ENCODE peak calls at places on chromosomes 7 and 10, in nine cellular contexts. One of them, this sample, is unnamed.
A peak's percentile ranks its signal among the peaks of the same experiment; 100 is the strongest.

GRCh38 chr7:91062713-91063112 is 201.5 kb upstream of the FZD1 start:
- DNase-seq in AG09309: no peak
- DNase-seq in colonic mucosa: no peak
- DNase-seq in spleen: no peak
- DNase-seq in brain microvascular endothelial cell: no peak
- DNase-seq in sigmoid colon: no peak
- DNase-seq in Peyer's patch: no peak
- DNase-seq in uterus: no peak
- DNase-seq in K562: no peak
- DNase-seq in this sample: no peak

GRCh38 chr7:26850193-26850651 is 14.2 kb downstream of the SKAP2 start:
- DNase-seq in sigmoid colon: no peak
- DNase-seq in AG09309: no peak
- DNase-seq in colonic mucosa: no peak
- DNase-seq in brain microvascular endothelial cell: no peak
- DNase-seq in K562: peak; percentile 8
- DNase-seq in spleen: no peak
- DNase-seq in Peyer's patch: no peak
- DNase-seq in uterus: no peak
- DNase-seq in this sample: no peak

GRCh38 chr10:101569838-101570763 is 18.0 kb downstream of the POLL start:
- DNase-seq in colonic mucosa: peak; percentile 82
- DNase-seq in Peyer's patch: peak; percentile 91
- DNase-seq in AG09309: no peak
- DNase-seq in uterus: peak; percentile 64
- DNase-seq in brain microvascular endothelial cell: peak; percentile 40
- DNase-seq in sigmoid colon: peak; percentile 88
- DNase-seq in spleen: peak; percentile 94
- DNase-seq in K562: peak; percentile 85
- DNase-seq in this sample: peak; percentile 77

GRCh38 chr10:86603256-86603655 is 51.1 kb upstream of the OPN4 start:
- DNase-seq in uterus: no peak
- DNase-seq in spleen: no peak
- DNase-seq in colonic mucosa: no peak
- DNase-seq in brain microvascular endothelial cell: no peak
- DNase-seq in AG09309: no peak
- DNase-seq in Peyer's patch: no peak
- DNase-seq in K562: no peak
- DNase-seq in sigmoid colon: no peak
- DNase-seq in this sample: no peak

GRCh38 chr10:13956826-13957225 is 370.1 kb downstream of the PRPF18 start:
- DNase-seq in K562: no peak
- DNase-seq in colonic mucosa: peak; percentile 29
- DNase-seq in brain microvascular endothelial cell: peak; percentile 85
- DNase-seq in Peyer's patch: peak; percentile 67
- DNase-seq in AG09309: peak; percentile 65
- DNase-seq in sigmoid colon: peak; percentile 92
- DNase-seq in uterus: peak; percentile 70
- DNase-seq in spleen: no peak
- DNase-seq in this sample: no peak

GRCh38 chr7:43689115-43689514 is 40.2 kb downstream of the COA1 start:
- DNase-seq in AG09309: no peak
- DNase-seq in Peyer's patch: no peak
- DNase-seq in K562: no peak
- DNase-seq in sigmoid colon: no peak
- DNase-seq in spleen: no peak
- DNase-seq in brain microvascular endothelial cell: no peak
- DNase-seq in uterus: no peak
- DNase-seq in colonic mucosa: no peak
- DNase-seq in this sample: no peak

GRCh38 chr7:41891967-41892755 is 189.3 kb upstream of the INHBA start:
- DNase-seq in uterus: no peak
- DNase-seq in brain microvascular endothelial cell: no peak
- DNase-seq in sigmoid colon: no peak
- DNase-seq in Peyer's patch: no peak
- DNase-seq in colonic mucosa: no peak
- DNase-seq in AG09309: no peak
- DNase-seq in spleen: no peak
- DNase-seq in K562: peak; percentile 11
- DNase-seq in this sample: no peak

GRCh38 chr10:15169555-15170407 is 1.3 kb upstream of the NMT2 start:
- DNase-seq in AG09309: no peak
- DNase-seq in spleen: no peak
- DNase-seq in brain microvascular endothelial cell: no peak
- DNase-seq in uterus: no peak
- DNase-seq in Peyer's patch: peak; percentile 74
- DNase-seq in K562: no peak
- DNase-seq in colonic mucosa: no peak
- DNase-seq in sigmoid colon: peak; percentile 62
- DNase-seq in this sample: no peak

GRCh38 chr10:42937649-42938180 is 139.2 kb upstream of the RET start:
- DNase-seq in spleen: peak; percentile 52
- DNase-seq in AG09309: no peak
- DNase-seq in K562: no peak
- DNase-seq in colonic mucosa: no peak
- DNase-seq in uterus: no peak
- DNase-seq in sigmoid colon: no peak
- DNase-seq in Peyer's patch: no peak
- DNase-seq in brain microvascular endothelial cell: no peak
- DNase-seq in this sample: no peak

GRCh38 chr7:28272461-28272877 is 91.9 kb upstream of the JAZF1 start:
- DNase-seq in K562: no peak
- DNase-seq in sigmoid colon: peak; percentile 70
- DNase-seq in uterus: peak; percentile 50
- DNase-seq in colonic mucosa: peak; percentile 29
- DNase-seq in Peyer's patch: peak; percentile 64
- DNase-seq in spleen: no peak
- DNase-seq in brain microvascular endothelial cell: peak; percentile 47
- DNase-seq in AG09309: peak; percentile 18
- DNase-seq in this sample: peak; percentile 70

GRCh38 chr7:1059200-1060091 is 15.1 kb downstream of the GPR146 start:
- DNase-seq in uterus: no peak
- DNase-seq in spleen: peak; percentile 70
- DNase-seq in Peyer's patch: peak; percentile 71
- DNase-seq in colonic mucosa: no peak
- DNase-seq in AG09309: no peak
- DNase-seq in sigmoid colon: no peak
- DNase-seq in brain microvascular endothelial cell: no peak
- DNase-seq in K562: peak; percentile 92
- DNase-seq in this sample: no peak

GRCh38 chr10:81831060-81831459 is 43.9 kb upstream of the NRG3 start:
- DNase-seq in uterus: no peak
- DNase-seq in colonic mucosa: no peak
- DNase-seq in K562: no peak
- DNase-seq in brain microvascular endothelial cell: no peak
- DNase-seq in AG09309: no peak
- DNase-seq in sigmoid colon: no peak
- DNase-seq in spleen: no peak
- DNase-seq in Peyer's patch: no peak
- DNase-seq in this sample: no peak

GRCh38 chr10:63646491-63646890 is 125.3 kb downstream of the REEP3 start:
- DNase-seq in sigmoid colon: no peak
- DNase-seq in uterus: no peak
- DNase-seq in spleen: no peak
- DNase-seq in colonic mucosa: no peak
- DNase-seq in AG09309: no peak
- DNase-seq in brain microvascular endothelial cell: no peak
- DNase-seq in K562: no peak
- DNase-seq in Peyer's patch: no peak
- DNase-seq in this sample: no peak

GRCh38 chr10:30155401-30155800 is 96.0 kb upstream of the JCAD start:
- DNase-seq in spleen: no peak
- DNase-seq in K562: no peak
- DNase-seq in colonic mucosa: no peak
- DNase-seq in Peyer's patch: no peak
- DNase-seq in sigmoid colon: no peak
- DNase-seq in brain microvascular endothelial cell: peak; percentile 34
- DNase-seq in AG09309: no peak
- DNase-seq in uterus: peak; percentile 36
- DNase-seq in this sample: no peak

GRCh38 chr7:43647772-43648643 is 65.1 kb downstream of the STK17A start:
- DNase-seq in AG09309: peak; percentile 99
- DNase-seq in uterus: peak; percentile 80
- DNase-seq in sigmoid colon: peak; percentile 89
- DNase-seq in brain microvascular endothelial cell: peak; percentile 94
- DNase-seq in spleen: peak; percentile 89
- DNase-seq in K562: no peak
- DNase-seq in Peyer's patch: peak; percentile 71
- DNase-seq in colonic mucosa: peak; percentile 66
- DNase-seq in this sample: peak; percentile 78

GRCh38 chr10:131750973-131751826 is 149.6 kb upstream of the PPP2R2D start:
- DNase-seq in K562: no peak
- DNase-seq in brain microvascular endothelial cell: no peak
- DNase-seq in sigmoid colon: peak; percentile 30
- DNase-seq in colonic mucosa: no peak
- DNase-seq in Peyer's patch: no peak
- DNase-seq in AG09309: no peak
- DNase-seq in uterus: no peak
- DNase-seq in spleen: no peak
- DNase-seq in this sample: no peak

GRCh38 chr7:50793947-50794570 is 11.4 kb upstream of the GRB10 start:
- DNase-seq in sigmoid colon: no peak
- DNase-seq in spleen: no peak
- DNase-seq in uterus: no peak
- DNase-seq in brain microvascular endothelial cell: no peak
- DNase-seq in colonic mucosa: no peak
- DNase-seq in AG09309: no peak
- DNase-seq in Peyer's patch: no peak
- DNase-seq in K562: no peak
- DNase-seq in this sample: no peak
- H3K4me3 ChIP-seq in sigmoid colon: peak overlapping the region; percentile 78
- H3K4me3 ChIP-seq in spleen: peak overlapping the region; percentile 54
- H3K4me3 ChIP-seq in uterus: peak overlapping the region; percentile 41
- H3K4me3 ChIP-seq in brain microvascular endothelial cell: peak overlapping the region; percentile 55
- H3K4me3 ChIP-seq in colonic mucosa: peak overlapping the region; percentile 34
- H3K4me3 ChIP-seq in AG09309: peak overlapping the region; percentile 38
- H3K4me3 ChIP-seq in Peyer's patch: peak overlapping the region; percentile 45
- H3K4me3 ChIP-seq in K562: peak overlapping the region; percentile 45
- H3K4me3 ChIP-seq in this sample: peak overlapping the region; percentile 48

DNA sequence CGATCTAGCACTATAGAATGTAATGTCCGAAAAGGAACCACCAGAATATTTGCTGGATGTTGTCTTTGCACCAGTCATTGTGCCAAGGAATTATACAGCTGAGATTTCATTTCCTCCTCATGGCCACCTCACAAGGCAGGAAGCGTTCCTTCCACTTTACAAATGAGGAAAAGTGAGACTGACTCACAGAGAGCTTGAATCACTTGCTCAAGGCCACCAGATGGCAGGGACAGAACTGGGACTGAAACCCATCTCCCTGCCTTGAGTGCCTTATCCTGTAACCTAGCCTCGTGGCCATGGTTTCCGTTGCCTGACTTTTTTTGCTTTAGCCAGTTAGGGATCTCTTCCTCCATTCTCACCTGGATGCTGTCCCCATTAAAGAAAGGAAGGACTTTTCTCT is 44.7 kb upstream of the PDZD8 start:
- DNase-seq in spleen: no peak
- DNase-seq in brain microvascular endothelial cell: no peak
- DNase-seq in sigmoid colon: no peak
- DNase-seq in colonic mucosa: no peak
- DNase-seq in Peyer's patch: no peak
- DNase-seq in uterus: no peak
- DNase-seq in K562: no peak
- DNase-seq in AG09309: no peak
- DNase-seq in this sample: no peak
- TF ChIP-seq CTCF in spleen: no peak
- TF ChIP-seq CTCF in brain microvascular endothelial cell: no peak
- TF ChIP-seq CTCF in sigmoid colon: no peak
- TF ChIP-seq CTCF in colonic mucosa: no peak
- TF ChIP-seq CTCF in Peyer's patch: no peak
- TF ChIP-seq CTCF in uterus: no peak
- TF ChIP-seq CTCF in K562: no peak
- TF ChIP-seq CTCF in AG09309: no peak
- TF ChIP-seq CTCF in this sample: no peak

GRCh38 chr7:138002096-138002827 is 376 bp upstream of the CREB3L2 start:
- DNase-seq in sigmoid colon: peak; percentile 100
- DNase-seq in spleen: peak; percentile 98
- DNase-seq in colonic mucosa: peak; percentile 99
- DNase-seq in uterus: peak; percentile 99
- DNase-seq in K562: peak; percentile 99
- DNase-seq in AG09309: peak; percentile 100
- DNase-seq in Peyer's patch: peak; percentile 99
- DNase-seq in brain microvascular endothelial cell: peak; percentile 99
- DNase-seq in this sample: peak; percentile 99

GRCh38 chr7:138004936-138005335 is 3.0 kb upstream of the CREB3L2 start:
- DNase-seq in spleen: no peak
- DNase-seq in Peyer's patch: no peak
- DNase-seq in AG09309: no peak
- DNase-seq in colonic mucosa: no peak
- DNase-seq in sigmoid colon: no peak
- DNase-seq in K562: no peak
- DNase-seq in brain microvascular endothelial cell: no peak
- DNase-seq in uterus: no peak
- DNase-seq in this sample: no peak

GRCh38 chr7:138001529-138002095 is at the start of gene CREB3L2:
- DNase-seq in colonic mucosa: peak; percentile 63
- DNase-seq in spleen: peak; percentile 96
- DNase-seq in brain microvascular endothelial cell: peak; percentile 64
- DNase-seq in AG09309: no peak
- DNase-seq in uterus: peak; percentile 59
- DNase-seq in sigmoid colon: no peak
- DNase-seq in Peyer's patch: peak; percentile 82
- DNase-seq in K562: peak; percentile 53
- DNase-seq in this sample: no peak

GRCh38 chr7:138004046-138004445 is 2.2 kb upstream of the CREB3L2 start:
- DNase-seq in spleen: no peak
- DNase-seq in sigmoid colon: no peak
- DNase-seq in Peyer's patch: no peak
- DNase-seq in colonic mucosa: no peak
- DNase-seq in AG09309: no peak
- DNase-seq in K562: no peak
- DNase-seq in brain microvascular endothelial cell: no peak
- DNase-seq in uterus: no peak
- DNase-seq in this sample: no peak

DNA sequence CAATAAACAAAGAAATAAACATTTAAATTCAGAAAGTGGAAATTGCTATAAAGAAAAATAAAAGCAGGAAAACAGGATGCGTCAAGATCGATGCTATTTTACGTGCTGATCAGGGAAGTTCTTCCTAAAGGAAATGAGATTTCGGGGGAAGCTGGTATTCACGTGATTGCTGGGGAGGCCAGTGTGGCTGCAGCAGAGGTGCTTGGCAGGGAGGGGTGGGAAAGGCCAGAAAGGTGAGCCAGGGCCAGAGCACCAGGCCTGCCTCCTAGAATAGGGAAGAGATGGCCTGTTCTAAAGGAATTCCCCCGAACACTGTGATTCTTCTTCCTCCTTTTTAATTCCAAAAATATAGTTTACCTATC is 923 bp upstream of the CREB3L2 start:
- DNase-seq in AG09309: no peak
- DNase-seq in spleen: no peak
- DNase-seq in colonic mucosa: no peak
- DNase-seq in K562: no peak
- DNase-seq in Peyer's patch: no peak
- DNase-seq in brain microvascular endothelial cell: no peak
- DNase-seq in sigmoid colon: no peak
- DNase-seq in uterus: no peak
- DNase-seq in this sample: no peak
- H3K4me3 ChIP-seq in AG09309: no peak overlapping the region
- H3K4me3 ChIP-seq in spleen: no peak overlapping the region
- H3K4me3 ChIP-seq in colonic mucosa: no peak overlapping the region
- H3K4me3 ChIP-seq in K562: no peak overlapping the region
- H3K4me3 ChIP-seq in Peyer's patch: peak overlapping the region; percentile 71
- H3K4me3 ChIP-seq in brain microvascular endothelial cell: no peak overlapping the region
- H3K4me3 ChIP-seq in sigmoid colon: no peak overlapping the region
- H3K4me3 ChIP-seq in uterus: no peak overlapping the region
- H3K4me3 ChIP-seq in this sample: no peak overlapping the region

GRCh38 chr10:59290448-59290847 is 71.9 kb downstream of the FAM13C start:
- DNase-seq in sigmoid colon: no peak
- DNase-seq in uterus: no peak
- DNase-seq in K562: no peak
- DNase-seq in spleen: no peak
- DNase-seq in colonic mucosa: no peak
- DNase-seq in brain microvascular endothelial cell: no peak
- DNase-seq in Peyer's patch: no peak
- DNase-seq in AG09309: no peak
- DNase-seq in this sample: no peak
- TF ChIP-seq CTCF in sigmoid colon: no peak
- TF ChIP-seq CTCF in uterus: no peak
- TF ChIP-seq CTCF in K562: no peak
- TF ChIP-seq CTCF in spleen: no peak
- TF ChIP-seq CTCF in colonic mucosa: no peak
- TF ChIP-seq CTCF in brain microvascular endothelial cell: peak; percentile 14
- TF ChIP-seq CTCF in Peyer's patch: no peak
- TF ChIP-seq CTCF in AG09309: no peak
- TF ChIP-seq CTCF in this sample: peak; percentile 30